ENCODE peak calls at places on chromosomes 16 and 17, in ten cellular contexts. One of them, this sample, is unnamed.

GRCh38 chr16:16021988-16022682 is 72.7 kb downstream of the ABCC1 start:
- DNase-seq in WTC11: no peak
- DNase-seq in heart right ventricle: peak
- DNase-seq in fibroblast of mammary gland: peak
- DNase-seq in AG04450: peak
- DNase-seq in sigmoid colon: peak
- DNase-seq in neural progenitor cell: peak
- DNase-seq in mammary epithelial cell: peak
- DNase-seq in BE2C: peak
- DNase-seq in OCI-LY7: peak
- DNase-seq in this sample: no peak

GRCh38 chr17:16917995-16918394 is 53.9 kb downstream of the TNFRSF13B start:
- DNase-seq in WTC11: peak
- DNase-seq in heart right ventricle: no peak
- DNase-seq in fibroblast of mammary gland: no peak
- DNase-seq in OCI-LY7: no peak
- DNase-seq in sigmoid colon: no peak
- DNase-seq in AG04450: no peak
- DNase-seq in mammary epithelial cell: no peak
- DNase-seq in BE2C: no peak
- DNase-seq in neural progenitor cell: no peak
- DNase-seq in this sample: no peak

GRCh38 chr16:52451971-52452421 is 94.9 kb downstream of the TOX3 start:
- DNase-seq in neural progenitor cell: no peak
- DNase-seq in WTC11: no peak
- DNase-seq in AG04450: no peak
- DNase-seq in sigmoid colon: no peak
- DNase-seq in heart right ventricle: no peak
- DNase-seq in fibroblast of mammary gland: no peak
- DNase-seq in OCI-LY7: no peak
- DNase-seq in mammary epithelial cell: no peak
- DNase-seq in BE2C: no peak
- DNase-seq in this sample: no peak

GRCh38 chr17:164536-165235 is 16.8 kb downstream of the DOC2B start:
- DNase-seq in fibroblast of mammary gland: peak
- DNase-seq in AG04450: peak
- DNase-seq in sigmoid colon: no peak
- DNase-seq in neural progenitor cell: peak
- DNase-seq in mammary epithelial cell: peak
- DNase-seq in BE2C: peak
- DNase-seq in WTC11: peak
- DNase-seq in OCI-LY7: peak
- DNase-seq in heart right ventricle: peak
- DNase-seq in this sample: peak

GRCh38 chr17:28950017-28950751 is 1.1 kb downstream of the PHF12 start:
- DNase-seq in neural progenitor cell: peak
- DNase-seq in WTC11: peak
- DNase-seq in mammary epithelial cell: peak
- DNase-seq in BE2C: peak
- DNase-seq in OCI-LY7: peak
- DNase-seq in heart right ventricle: peak
- DNase-seq in AG04450: no peak
- DNase-seq in sigmoid colon: peak
- DNase-seq in fibroblast of mammary gland: peak
- DNase-seq in this sample: peak

GRCh38 chr17:37518816-37519215 is 29.1 kb downstream of the DUSP14 start:
- DNase-seq in neural progenitor cell: no peak
- DNase-seq in OCI-LY7: no peak
- DNase-seq in AG04450: no peak
- DNase-seq in BE2C: no peak
- DNase-seq in WTC11: no peak
- DNase-seq in mammary epithelial cell: no peak
- DNase-seq in fibroblast of mammary gland: peak
- DNase-seq in heart right ventricle: no peak
- DNase-seq in sigmoid colon: no peak
- DNase-seq in this sample: no peak

GRCh38 chr17:61967729-61968128 is 39.9 kb upstream of the INTS2 start:
- DNase-seq in AG04450: no peak
- DNase-seq in BE2C: no peak
- DNase-seq in OCI-LY7: no peak
- DNase-seq in mammary epithelial cell: no peak
- DNase-seq in fibroblast of mammary gland: no peak
- DNase-seq in heart right ventricle: no peak
- DNase-seq in sigmoid colon: no peak
- DNase-seq in WTC11: no peak
- DNase-seq in neural progenitor cell: no peak
- DNase-seq in this sample: no peak

GRCh38 chr17:29043539-29044165 is 711 bp downstream of the PIPOX start:
- DNase-seq in neural progenitor cell: no peak
- DNase-seq in mammary epithelial cell: no peak
- DNase-seq in OCI-LY7: no peak
- DNase-seq in BE2C: no peak
- DNase-seq in sigmoid colon: no peak
- DNase-seq in heart right ventricle: no peak
- DNase-seq in AG04450: no peak
- DNase-seq in WTC11: no peak
- DNase-seq in fibroblast of mammary gland: no peak
- DNase-seq in this sample: no peak

GRCh38 chr16:27969574-27969973 is 93.9 kb downstream of the GSG1L start:
- DNase-seq in heart right ventricle: no peak
- DNase-seq in WTC11: no peak
- DNase-seq in sigmoid colon: no peak
- DNase-seq in neural progenitor cell: no peak
- DNase-seq in BE2C: no peak
- DNase-seq in OCI-LY7: no peak
- DNase-seq in mammary epithelial cell: peak
- DNase-seq in AG04450: no peak
- DNase-seq in fibroblast of mammary gland: peak
- DNase-seq in this sample: no peak

GRCh38 chr16:71557954-71558582 is 18.8 kb downstream of the TAT start:
- DNase-seq in sigmoid colon: no peak
- DNase-seq in mammary epithelial cell: no peak
- DNase-seq in neural progenitor cell: no peak
- DNase-seq in fibroblast of mammary gland: no peak
- DNase-seq in OCI-LY7: no peak
- DNase-seq in WTC11: no peak
- DNase-seq in BE2C: no peak
- DNase-seq in AG04450: no peak
- DNase-seq in heart right ventricle: no peak
- DNase-seq in this sample: no peak

GRCh38 chr16:88962478-88963152 is 14.4 kb downstream of the CBFA2T3 start:
- DNase-seq in BE2C: no peak
- DNase-seq in AG04450: no peak
- DNase-seq in fibroblast of mammary gland: no peak
- DNase-seq in WTC11: no peak
- DNase-seq in mammary epithelial cell: no peak
- DNase-seq in sigmoid colon: no peak
- DNase-seq in heart right ventricle: no peak
- DNase-seq in neural progenitor cell: no peak
- DNase-seq in OCI-LY7: no peak
- DNase-seq in this sample: no peak

GRCh38 chr16:68475071-68475470 is 26.8 kb upstream of the SMPD3 start:
- DNase-seq in heart right ventricle: no peak
- DNase-seq in mammary epithelial cell: peak
- DNase-seq in BE2C: no peak
- DNase-seq in WTC11: no peak
- DNase-seq in sigmoid colon: no peak
- DNase-seq in neural progenitor cell: no peak
- DNase-seq in AG04450: no peak
- DNase-seq in fibroblast of mammary gland: no peak
- DNase-seq in OCI-LY7: no peak
- DNase-seq in this sample: no peak

GRCh38 chr16:58000706-58001676 is at the start of gene USB1:
- DNase-seq in WTC11: peak
- DNase-seq in heart right ventricle: peak
- DNase-seq in neural progenitor cell: peak
- DNase-seq in BE2C: peak
- DNase-seq in sigmoid colon: peak
- DNase-seq in OCI-LY7: peak
- DNase-seq in AG04450: peak
- DNase-seq in fibroblast of mammary gland: peak
- DNase-seq in mammary epithelial cell: peak
- DNase-seq in this sample: peak

GRCh38 chr16:49382916-49383315 is 9.3 kb downstream of the C16orf78 start:
- DNase-seq in BE2C: peak
- DNase-seq in WTC11: peak
- DNase-seq in fibroblast of mammary gland: no peak
- DNase-seq in mammary epithelial cell: no peak
- DNase-seq in OCI-LY7: peak
- DNase-seq in sigmoid colon: no peak
- DNase-seq in heart right ventricle: no peak
- DNase-seq in neural progenitor cell: peak
- DNase-seq in AG04450: no peak
- DNase-seq in this sample: no peak

GRCh38 chr16:23905027-23905426 is 69.2 kb downstream of the PRKCB start:
- DNase-seq in mammary epithelial cell: peak
- DNase-seq in fibroblast of mammary gland: no peak
- DNase-seq in BE2C: no peak
- DNase-seq in neural progenitor cell: peak
- DNase-seq in WTC11: peak
- DNase-seq in sigmoid colon: peak
- DNase-seq in heart right ventricle: no peak
- DNase-seq in OCI-LY7: no peak
- DNase-seq in AG04450: peak
- DNase-seq in this sample: no peak

GRCh38 chr16:71626858-71627213 is 852 bp downstream of the MARVELD3 start:
- DNase-seq in WTC11: peak
- DNase-seq in heart right ventricle: no peak
- DNase-seq in OCI-LY7: no peak
- DNase-seq in fibroblast of mammary gland: no peak
- DNase-seq in mammary epithelial cell: peak
- DNase-seq in AG04450: no peak
- DNase-seq in neural progenitor cell: peak
- DNase-seq in BE2C: no peak
- DNase-seq in sigmoid colon: no peak
- DNase-seq in this sample: no peak

GRCh38 chr16:48030926-48031325 is 124.9 kb downstream of the ABCC12 start:
- DNase-seq in fibroblast of mammary gland: no peak
- DNase-seq in sigmoid colon: no peak
- DNase-seq in heart right ventricle: no peak
- DNase-seq in AG04450: no peak
- DNase-seq in mammary epithelial cell: no peak
- DNase-seq in OCI-LY7: no peak
- DNase-seq in neural progenitor cell: no peak
- DNase-seq in BE2C: no peak
- DNase-seq in WTC11: no peak
- DNase-seq in this sample: no peak

GRCh38 chr17:36928450-36929125 is 8.7 kb upstream of the LHX1 start:
- DNase-seq in AG04450: no peak
- DNase-seq in heart right ventricle: no peak
- DNase-seq in BE2C: no peak
- DNase-seq in mammary epithelial cell: no peak
- DNase-seq in neural progenitor cell: no peak
- DNase-seq in OCI-LY7: peak
- DNase-seq in WTC11: no peak
- DNase-seq in sigmoid colon: no peak
- DNase-seq in fibroblast of mammary gland: no peak
- DNase-seq in this sample: no peak

GRCh38 chr17:44076716-44077594 is 6.4 kb downstream of the G6PC3 start:
- DNase-seq in neural progenitor cell: no peak
- DNase-seq in WTC11: no peak
- DNase-seq in sigmoid colon: no peak
- DNase-seq in mammary epithelial cell: no peak
- DNase-seq in OCI-LY7: no peak
- DNase-seq in AG04450: no peak
- DNase-seq in BE2C: no peak
- DNase-seq in fibroblast of mammary gland: no peak
- DNase-seq in heart right ventricle: no peak
- DNase-seq in this sample: no peak

GRCh38 chr17:47066841-47067682 is 88.0 kb upstream of the RPRML start:
- DNase-seq in AG04450: peak
- DNase-seq in WTC11: peak
- DNase-seq in neural progenitor cell: peak
- DNase-seq in OCI-LY7: peak
- DNase-seq in mammary epithelial cell: peak
- DNase-seq in BE2C: peak
- DNase-seq in heart right ventricle: peak
- DNase-seq in fibroblast of mammary gland: peak
- DNase-seq in sigmoid colon: peak
- DNase-seq in this sample: peak
- TF ChIP-seq CTCF in AG04450: peak
- TF ChIP-seq CTCF in WTC11: no peak
- TF ChIP-seq CTCF in neural progenitor cell: peak
- TF ChIP-seq CTCF in OCI-LY7: peak
- TF ChIP-seq CTCF in mammary epithelial cell: peak
- TF ChIP-seq CTCF in BE2C: peak
- TF ChIP-seq CTCF in heart right ventricle: peak
- TF ChIP-seq CTCF in fibroblast of mammary gland: no peak
- TF ChIP-seq CTCF in sigmoid colon: peak
- TF ChIP-seq CTCF in this sample: peak

GRCh38 chr17:58121925-58122324 is 26.3 kb upstream of the OR4D1 start:
- DNase-seq in neural progenitor cell: peak
- DNase-seq in heart right ventricle: no peak
- DNase-seq in AG04450: no peak
- DNase-seq in sigmoid colon: no peak
- DNase-seq in BE2C: peak
- DNase-seq in fibroblast of mammary gland: peak
- DNase-seq in mammary epithelial cell: peak
- DNase-seq in WTC11: peak
- DNase-seq in OCI-LY7: peak
- DNase-seq in this sample: no peak
- TF ChIP-seq CTCF in neural progenitor cell: peak
- TF ChIP-seq CTCF in heart right ventricle: peak
- TF ChIP-seq CTCF in AG04450: no peak
- TF ChIP-seq CTCF in sigmoid colon: no peak
- TF ChIP-seq CTCF in BE2C: peak
- TF ChIP-seq CTCF in fibroblast of mammary gland: peak
- TF ChIP-seq CTCF in mammary epithelial cell: peak
- TF ChIP-seq CTCF in WTC11: no peak
- TF ChIP-seq CTCF in OCI-LY7: peak
- TF ChIP-seq CTCF in this sample: peak

GRCh38 chr17:75856062-75856681 is 1.0 kb upstream of the WBP2 start:
- DNase-seq in mammary epithelial cell: no peak
- DNase-seq in heart right ventricle: no peak
- DNase-seq in OCI-LY7: peak
- DNase-seq in sigmoid colon: no peak
- DNase-seq in BE2C: no peak
- DNase-seq in AG04450: no peak
- DNase-seq in fibroblast of mammary gland: no peak
- DNase-seq in WTC11: no peak
- DNase-seq in neural progenitor cell: no peak
- DNase-seq in this sample: no peak
- TF ChIP-seq CTCF in mammary epithelial cell: peak
- TF ChIP-seq CTCF in heart right ventricle: peak
- TF ChIP-seq CTCF in OCI-LY7: peak
- TF ChIP-seq CTCF in sigmoid colon: no peak
- TF ChIP-seq CTCF in BE2C: peak
- TF ChIP-seq CTCF in AG04450: peak
- TF ChIP-seq CTCF in fibroblast of mammary gland: no peak
- TF ChIP-seq CTCF in WTC11: no peak
- TF ChIP-seq CTCF in neural progenitor cell: no peak
- TF ChIP-seq CTCF in this sample: peak

DNA sequence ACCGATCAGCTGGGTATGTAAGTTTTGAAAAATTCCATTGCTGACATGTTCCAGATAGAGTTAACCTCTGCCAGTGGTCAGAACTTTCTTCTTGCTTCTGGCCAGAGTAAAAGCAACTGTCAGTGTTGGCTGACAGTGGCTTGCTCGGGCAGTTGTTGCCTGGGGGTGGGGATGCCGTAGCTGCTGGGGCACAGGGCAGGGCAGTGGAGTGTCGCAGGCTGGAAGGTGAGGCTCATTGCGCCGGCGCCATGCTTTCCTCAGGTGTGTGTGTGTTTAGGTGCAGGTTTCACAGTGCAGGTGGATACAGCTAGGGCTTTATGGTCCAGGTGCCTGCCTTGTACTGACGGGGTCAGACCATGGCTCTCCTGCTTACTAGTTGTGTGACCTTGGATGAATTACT is 156.3 kb downstream of the SNX29 start:
- DNase-seq in OCI-LY7: no peak
- DNase-seq in AG04450: no peak
- DNase-seq in heart right ventricle: no peak
- DNase-seq in fibroblast of mammary gland: no peak
- DNase-seq in neural progenitor cell: no peak
- DNase-seq in sigmoid colon: no peak
- DNase-seq in mammary epithelial cell: no peak
- DNase-seq in BE2C: no peak
- DNase-seq in WTC11: no peak
- DNase-seq in this sample: no peak
- TF ChIP-seq CTCF in OCI-LY7: no peak
- TF ChIP-seq CTCF in AG04450: no peak
- TF ChIP-seq CTCF in heart right ventricle: no peak
- TF ChIP-seq CTCF in fibroblast of mammary gland: no peak
- TF ChIP-seq CTCF in neural progenitor cell: no peak
- TF ChIP-seq CTCF in sigmoid colon: no peak
- TF ChIP-seq CTCF in mammary epithelial cell: no peak
- TF ChIP-seq CTCF in BE2C: no peak
- TF ChIP-seq CTCF in WTC11: no peak
- TF ChIP-seq CTCF in this sample: no peak